ENCODE peak calls at places on chromosomes 7 and 10, in eight cellular contexts. W is WTC11, E is A549, G is IMR-90, A is K562, D is SK-N-SH, Y is H1, O is GM12878. B is an unnamed sample.

GRCh38 chr10:12701696-12702095 is 299.8 kb downstream of the CCDC3 start:
- DNase-seq in D (no peak), O (no peak), Y (no peak), W (no peak), A (no peak), E (no peak), G (peak), B (no peak)

GRCh38 chr7:55156919-55157318 is 138.1 kb downstream of the EGFR start:
- DNase-seq in W (no peak), O (no peak), E (no peak), Y (no peak), D (peak), G (no peak), A (no peak), B (no peak)

GRCh38 chr7:48116043-48116442 is 27.0 kb downstream of the UPP1 start:
- DNase-seq in E (no peak), A (no peak), O (no peak), D (no peak), W (no peak), Y (no peak), G (no peak), B (no peak)

GRCh38 chr7:99707096-99707495 is 27.3 kb upstream of the CYP3A5 start:
- DNase-seq in Y (no peak), W (no peak), E (no peak), D (no peak), O (no peak), G (peak), A (no peak), B (no peak)

GRCh38 chr7:95478139-95479037 is 7.4 kb upstream of the ASB4 start:
- DNase-seq in W (peak), D (no peak), O (no peak), G (peak), E (peak), Y (no peak), A (peak), B (peak)

GRCh38 chr10:27865221-27865635 is 119.6 kb upstream of the MKX start:
- DNase-seq in E (no peak), G (peak), W (no peak), Y (no peak), A (no peak), D (no peak), O (no peak), B (no peak)

GRCh38 chr7:151351967-151352366 is 10.4 kb downstream of the NUB1 start:
- DNase-seq in G (no peak), O (no peak), A (no peak), E (no peak), D (no peak), W (no peak), Y (no peak), B (no peak)

GRCh38 chr7:142799483-142799882 is 28.7 kb downstream of the PRSS2 start:
- DNase-seq in W (no peak), G (no peak), O (no peak), A (no peak), Y (peak), D (no peak), E (no peak), B (no peak)

GRCh38 chr7:127437772-127438330 is 45.3 kb upstream of the ZNF800 start:
- DNase-seq in O (no peak), G (peak), E (no peak), D (no peak), Y (no peak), W (no peak), A (no peak), B (no peak)

GRCh38 chr10:14571866-14572507 is 202.7 kb downstream of the FAM107B start:
- DNase-seq in W (no peak), G (peak), E (peak), O (no peak), A (no peak), Y (no peak), D (no peak), B (peak)

GRCh38 chr7:3008386-3008785 is 35.3 kb downstream of the CARD11 start:
- DNase-seq in E (no peak), O (no peak), A (no peak), G (no peak), W (no peak), Y (no peak), D (no peak), B (no peak)

GRCh38 chr7:51082096-51082840 is 234.3 kb downstream of the COBL start:
- DNase-seq in G (no peak), A (no peak), Y (no peak), W (no peak), D (no peak), E (no peak), O (no peak), B (no peak)

GRCh38 chr10:131193923-131194322 is 117.6 kb downstream of the TCERG1L start:
- DNase-seq in Y (peak), A (no peak), G (no peak), E (no peak), O (no peak), W (no peak), D (no peak), B (no peak)

GRCh38 chr7:150368884-150369739 is 490 bp downstream of the REPIN1 start:
- DNase-seq in W (peak), E (peak), D (peak), G (peak), O (no peak), A (peak), Y (peak), B (peak)

GRCh38 chr7:135808206-135808605 is 59.6 kb upstream of the FAM180A start:
- DNase-seq in W (no peak), E (no peak), D (no peak), A (no peak), G (no peak), O (no peak), Y (no peak), B (no peak)

GRCh38 chr7:23191022-23191421 is 9.2 kb downstream of the NUP42 start:
- DNase-seq in W (no peak), O (no peak), E (no peak), Y (no peak), G (no peak), D (peak), A (peak), B (no peak)

GRCh38 chr7:37230221-37230620 is 218.4 kb downstream of the ELMO1 start:
- DNase-seq in A (no peak), O (no peak), D (no peak), W (no peak), Y (no peak), E (no peak), G (no peak), B (no peak)

GRCh38 chr7:134892002-134892693 is 94.2 kb upstream of the AGBL3 start:
- DNase-seq in G (peak), O (no peak), Y (no peak), A (no peak), E (no peak), W (no peak), D (peak), B (peak)

DNA sequence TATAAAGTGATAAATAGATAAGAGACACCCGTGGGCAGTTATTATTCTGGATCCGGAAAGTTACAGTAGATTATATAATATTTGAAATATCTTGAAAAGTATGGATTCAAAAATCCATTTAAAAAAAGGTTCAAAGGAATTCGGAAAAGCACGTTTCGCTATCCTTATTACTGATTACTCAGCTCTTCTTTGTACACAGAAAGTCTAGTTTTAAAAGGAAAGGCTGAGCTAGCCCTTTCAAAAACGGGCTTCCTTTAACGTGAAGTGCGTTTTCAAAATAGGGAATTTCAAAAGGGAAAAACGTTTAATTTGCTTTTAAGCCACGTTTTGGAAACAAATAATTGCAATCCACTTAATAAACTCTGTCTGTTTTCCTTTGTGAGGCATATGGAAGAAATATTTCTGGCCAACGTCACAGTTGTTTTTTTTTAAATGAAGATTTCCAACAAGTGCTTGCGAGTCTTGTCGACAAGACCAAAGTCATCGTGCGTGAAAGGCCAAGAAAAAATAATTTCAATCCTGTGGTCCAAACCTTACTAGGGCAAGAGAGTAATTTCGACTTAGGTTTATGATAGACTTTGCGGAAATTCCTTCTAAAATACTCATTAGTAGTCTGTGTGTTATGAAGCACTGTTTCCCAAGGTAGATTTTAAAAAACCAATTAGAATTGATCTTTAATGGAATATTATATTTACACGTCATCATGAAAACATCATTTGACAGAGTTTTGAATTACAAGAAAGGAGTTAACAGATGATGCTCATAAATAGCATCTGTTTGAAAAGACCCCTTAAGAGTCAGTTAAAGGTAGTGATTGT is 2.4 kb upstream of the SKIDA1 start:
- DNase-seq in W (no peak), A (peak), G (peak), D (no peak), E (peak), O (no peak), Y (no peak), B (no peak)
- TF ChIP-seq USF2 in W (no peak), A (no peak), G (no peak), D (no peak), E (no peak), O (no peak), Y (no peak), B (no peak)

GRCh38 chr10:113454341-113455061 is 98.4 kb upstream of the HABP2 start:
- DNase-seq in E (peak), D (peak), G (peak), O (no peak), A (peak), Y (peak), W (peak), B (peak)
- TF ChIP-seq USF2 in E (no peak), D (no peak), G (no peak), O (no peak), A (no peak), Y (no peak), W (no peak), B (no peak)

GRCh38 chr7:34087892-34088891 is 182.9 kb downstream of the BMPER start:
- DNase-seq in D (peak), A (peak), G (peak), O (no peak), E (peak), W (peak), Y (peak), B (peak)
- TF ChIP-seq USF2 in D (no peak), A (no peak), G (no peak), O (no peak), E (no peak), W (no peak), Y (no peak), B (no peak)

GRCh38 chr7:1092161-1092632 is 4.3 kb downstream of the GPER1 start:
- DNase-seq in G (no peak), W (no peak), O (no peak), Y (no peak), D (no peak), E (no peak), A (no peak), B (no peak)

GRCh38 chr7:1092806-1093505 is 5.0 kb downstream of the GPER1 start:
- DNase-seq in E (no peak), A (no peak), O (no peak), G (no peak), W (no peak), D (no peak), Y (no peak), B (peak)

GRCh38 chr7:1090236-1090635 is 2.3 kb downstream of the GPER1 start:
- DNase-seq in O (no peak), Y (no peak), E (no peak), G (no peak), A (no peak), W (no peak), D (no peak), B (no peak)

GRCh38 chr7:1091644-1092027 is 3.7 kb downstream of the GPER1 start:
- DNase-seq in O (no peak), Y (no peak), D (no peak), A (no peak), E (no peak), G (no peak), W (no peak), B (no peak)

GRCh38 chr7:1091019-1091643 is 3.2 kb downstream of the GPER1 start:
- DNase-seq in G (peak), A (no peak), Y (no peak), W (no peak), E (no peak), D (no peak), O (no peak), B (no peak)
- TF ChIP-seq USF2 in G (no peak), A (no peak), Y (no peak), W (no peak), E (no peak), D (no peak), O (no peak), B (no peak)

DNA sequence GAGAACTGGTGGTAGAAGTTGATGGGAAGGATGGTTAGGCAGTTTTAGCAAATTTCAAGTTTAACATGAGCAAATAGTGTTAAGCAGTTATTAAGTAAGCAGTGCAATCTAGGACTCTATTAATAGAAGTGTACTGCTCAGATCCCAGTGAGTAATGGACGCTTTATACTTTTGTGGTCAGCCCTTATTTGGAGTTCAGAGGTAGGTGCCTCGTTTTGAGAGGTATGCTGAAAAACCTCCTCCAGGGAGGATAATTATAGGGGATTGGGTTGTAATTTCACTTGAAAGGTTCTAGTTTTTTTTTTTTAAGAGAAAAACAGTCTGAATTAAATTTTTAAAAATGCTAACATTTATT is 33.5 kb upstream of the CCDC7 start:
- DNase-seq in G (peak), O (no peak), E (no peak), Y (no peak), D (no peak), A (no peak), W (no peak), B (no peak)
- TF ChIP-seq USF2 in G (no peak), O (no peak), E (no peak), Y (no peak), D (no peak), A (no peak), W (no peak), B (no peak)

GRCh38 chr7:82755705-82756551 is 312.4 kb upstream of the CACNA2D1 start:
- DNase-seq in G (peak), Y (no peak), A (no peak), E (no peak), W (no peak), O (no peak), D (no peak), B (no peak)

GRCh38 chr7:82762880-82763279 is 319.3 kb upstream of the CACNA2D1 start:
- DNase-seq in E (no peak), G (peak), A (no peak), D (no peak), Y (no peak), W (no peak), O (no peak), B (no peak)

GRCh38 chr7:82760092-82760491 is 316.5 kb upstream of the CACNA2D1 start:
- DNase-seq in D (no peak), Y (no peak), G (peak), E (no peak), A (no peak), O (no peak), W (no peak), B (no peak)

DNA sequence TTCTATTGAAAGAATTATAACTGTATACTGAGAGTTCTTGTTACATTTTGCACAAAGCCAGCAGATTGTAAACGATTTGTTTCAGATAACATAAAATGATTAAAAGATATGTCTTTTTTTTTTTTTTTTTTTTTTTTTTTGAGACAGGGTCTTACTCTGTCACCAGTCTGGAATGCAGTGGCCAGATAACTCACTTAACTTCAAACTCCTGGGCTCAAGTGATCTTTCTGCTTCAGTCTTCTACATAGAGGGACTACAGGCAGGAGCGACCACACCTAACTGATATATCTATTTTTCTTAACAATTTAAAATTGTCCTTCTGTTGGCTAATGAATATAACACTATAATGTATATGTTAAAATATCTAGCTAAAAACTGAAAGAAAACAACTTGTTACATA is 317.3 kb upstream of the CACNA2D1 start:
- DNase-seq in W (no peak), E (no peak), O (no peak), A (no peak), G (peak), Y (no peak), D (no peak), B (no peak)
- TF ChIP-seq USF2 in W (no peak), E (no peak), O (no peak), A (no peak), G (no peak), Y (no peak), D (no peak), B (no peak)

GRCh38 chr7:90749774-90750173 is 153.7 kb downstream of the CDK14 start:
- DNase-seq in E (peak), O (no peak), D (peak), Y (no peak), W (no peak), G (peak), A (no peak), B (peak)
- TF ChIP-seq USF2 in E (no peak), O (no peak), D (no peak), Y (no peak), W (no peak), G (no peak), A (no peak), B (no peak)

DNA sequence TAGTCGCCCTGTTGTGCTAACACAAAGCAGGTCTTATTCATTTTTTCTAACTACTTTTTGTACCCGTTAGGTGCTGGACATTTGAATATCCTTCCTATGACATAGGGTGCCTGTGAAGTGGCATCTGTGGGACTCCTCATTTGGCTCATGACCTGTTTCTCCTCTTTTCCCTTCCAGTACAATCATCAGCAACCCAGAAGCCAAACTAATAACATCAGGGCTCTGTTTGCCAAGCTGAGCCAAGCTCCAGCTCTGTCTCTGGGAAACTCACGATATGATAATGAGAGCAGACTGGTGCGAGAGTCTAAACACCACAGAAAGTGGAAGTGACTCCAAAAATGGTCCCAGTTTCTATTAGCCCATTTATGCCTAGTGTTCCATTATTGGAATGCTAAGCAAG is 92.0 kb downstream of the SVIL start:
- DNase-seq in D (no peak), G (no peak), Y (no peak), E (no peak), A (no peak), O (no peak), W (no peak), B (no peak)
- TF ChIP-seq USF2 in D (no peak), G (no peak), Y (no peak), E (no peak), A (no peak), O (no peak), W (no peak), B (no peak)

B was measured in HepG2.